ENCODE peak calls at places on chromosome 21, in nine cellular contexts. L is pancreas, J is WERI-Rb-1, M is upper lobe of right lung, T is MM.1S, F is K562, K is endodermal cell, Y is breast epithelium, V is ovary. C is an unnamed sample.

GRCh38 chr21:42093991-42094417 is 22.9 kb downstream of the UMODL1 start:
- DNase-seq in L (no peak), J (no peak), M (no peak), T (no peak), F (no peak), K (no peak), Y (no peak), V (no peak), C (no peak)

GRCh38 chr21:38759286-38759872 is 46.4 kb upstream of the ETS2 start:
- DNase-seq in L (no peak), J (no peak), M (no peak), T (no peak), F (no peak), K (no peak), Y (no peak), V (no peak), C (no peak)

GRCh38 chr21:37130971-37131370 is 57.9 kb downstream of the TTC3 start:
- DNase-seq in L (no peak), J (no peak), M (no peak), T (no peak), F (no peak), K (no peak), Y (no peak), V (no peak), C (no peak)

GRCh38 chr21:26433386-26433785 is 139.7 kb downstream of the CYYR1 start:
- DNase-seq in L (no peak), J (no peak), M (no peak), T (no peak), F (no peak), K (no peak), Y (no peak), V (no peak), C (no peak)

GRCh38 chr21:32094792-32095191 is 184.1 kb downstream of the MIS18A start:
- DNase-seq in L (no peak), J (no peak), M (no peak), T (no peak), F (no peak), K (peak; percentile 56), Y (no peak), V (no peak), C (no peak)

GRCh38 chr21:14737278-14737677 is 191.2 kb upstream of the SAMSN1 start:
- DNase-seq in L (no peak), J (no peak), M (no peak), T (no peak), F (no peak), K (no peak), Y (no peak), V (no peak), C (no peak)

GRCh38 chr21:31343680-31344480 is at the start of gene TIAM1:
- DNase-seq in L (no peak), J (no peak), M (peak; percentile 81), T (no peak), F (no peak), K (peak; percentile 89), Y (no peak), V (no peak), C (peak; percentile 58)

GRCh38 chr21:42164064-42164789 is 54.7 kb upstream of the ABCG1 start:
- DNase-seq in L (peak; percentile 53), J (peak; percentile 90), M (peak; percentile 75), T (peak; percentile 66), F (peak; percentile 41), K (peak; percentile 83), Y (peak; percentile 52), V (no peak), C (peak; percentile 53)

GRCh38 chr21:37407719-37408455 is 41.3 kb downstream of the DYRK1A start:
- DNase-seq in L (no peak), J (no peak), M (no peak), T (no peak), F (no peak), K (no peak), Y (no peak), V (no peak), C (no peak)

GRCh38 chr21:37631319-37632117 is 264.9 kb downstream of the DYRK1A start:
- DNase-seq in L (no peak), J (no peak), M (no peak), T (peak; percentile 88), F (no peak), K (peak; percentile 72), Y (no peak), V (no peak), C (no peak)

GRCh38 chr21:22827422-22827821 is 1829.2 kb downstream of the NCAM2 start:
- DNase-seq in L (no peak), J (no peak), M (no peak), T (no peak), F (no peak), K (no peak), Y (no peak), V (no peak), C (no peak)

GRCh38 chr21:33642027-33642895 is at the start of gene ITSN1:
- DNase-seq in L (peak; percentile 100), J (peak; percentile 100), M (peak; percentile 100), T (peak; percentile 100), F (peak; percentile 99), K (peak; percentile 100), Y (peak; percentile 100), V (peak; percentile 100), C (peak; percentile 100)

GRCh38 chr21:33645730-33646129 is 3.4 kb downstream of the ITSN1 start:
- DNase-seq in L (no peak), J (no peak), M (no peak), T (no peak), F (no peak), K (no peak), Y (no peak), V (no peak), C (no peak)

GRCh38 chr21:33643658-33644311 is 1.5 kb downstream of the ITSN1 start:
- DNase-seq in L (no peak), J (peak; percentile 57), M (no peak), T (no peak), F (no peak), K (peak; percentile 54), Y (no peak), V (no peak), C (no peak)

GRCh38 chr21:33642896-33643657 is 776 bp downstream of the ITSN1 start:
- DNase-seq in L (peak; percentile 47), J (peak; percentile 37), M (peak; percentile 75), T (peak; percentile 58), F (peak; percentile 49), K (peak; percentile 77), Y (no peak), V (peak; percentile 69), C (peak; percentile 60)

GRCh38 chr21:33644383-33645074 is 2.2 kb downstream of the ITSN1 start:
- DNase-seq in L (no peak), J (no peak), M (no peak), T (no peak), F (no peak), K (peak; percentile 48), Y (no peak), V (no peak), C (peak; percentile 30)
- H3K4me3 ChIP-seq in L (peak overlapping the region; percentile 90), J (no peak overlapping the region), M (peak overlapping the region; percentile 65), T (no peak overlapping the region), F (no peak overlapping the region), K (peak overlapping the region; percentile 91), Y (peak overlapping the region; percentile 98), V (peak overlapping the region; percentile 3), C (peak overlapping the region; percentile 87)

GRCh38 chr21:45973475-45974072 is 8.0 kb upstream of the COL6A1 start:
- DNase-seq in L (peak; percentile 73), J (peak; percentile 88), M (peak; percentile 78), T (peak; percentile 77), F (peak; percentile 82), K (no peak), Y (peak; percentile 69), V (peak; percentile 93), C (peak; percentile 84)

GRCh38 chr21:45972716-45973474 is 8.7 kb upstream of the COL6A1 start:
- DNase-seq in L (peak; percentile 56), J (peak; percentile 41), M (peak; percentile 68), T (no peak), F (no peak), K (peak; percentile 80), Y (peak; percentile 51), V (peak; percentile 96), C (peak; percentile 93)

GRCh38 chr21:45972353-45972715 is 9.2 kb upstream of the COL6A1 start:
- DNase-seq in L (peak; percentile 47), J (peak; percentile 11), M (peak; percentile 66), T (no peak), F (no peak), K (no peak), Y (peak; percentile 49), V (peak; percentile 81), C (no peak)

GRCh38 chr21:45975017-45975595 is 6.5 kb upstream of the COL6A1 start:
- DNase-seq in L (peak; percentile 26), J (peak; percentile 68), M (no peak), T (no peak), F (no peak), K (peak; percentile 85), Y (peak; percentile 51), V (peak; percentile 74), C (peak; percentile 71)

GRCh38 chr21:45974073-45975016 is 7.2 kb upstream of the COL6A1 start:
- DNase-seq in L (peak; percentile 51), J (peak; percentile 46), M (peak; percentile 71), T (no peak), F (peak; percentile 55), K (peak; percentile 87), Y (peak; percentile 56), V (peak; percentile 78), C (peak; percentile 80)
- H3K27ac ChIP-seq in L (peak overlapping the region; percentile 64), J (peak overlapping the region; percentile 81), M (peak overlapping the region; percentile 87), T (no peak overlapping the region), F (no peak overlapping the region), K (no peak overlapping the region), Y (peak overlapping the region; percentile 83), V (peak overlapping the region; percentile 94), C (peak overlapping the region; percentile 72)

DNA sequence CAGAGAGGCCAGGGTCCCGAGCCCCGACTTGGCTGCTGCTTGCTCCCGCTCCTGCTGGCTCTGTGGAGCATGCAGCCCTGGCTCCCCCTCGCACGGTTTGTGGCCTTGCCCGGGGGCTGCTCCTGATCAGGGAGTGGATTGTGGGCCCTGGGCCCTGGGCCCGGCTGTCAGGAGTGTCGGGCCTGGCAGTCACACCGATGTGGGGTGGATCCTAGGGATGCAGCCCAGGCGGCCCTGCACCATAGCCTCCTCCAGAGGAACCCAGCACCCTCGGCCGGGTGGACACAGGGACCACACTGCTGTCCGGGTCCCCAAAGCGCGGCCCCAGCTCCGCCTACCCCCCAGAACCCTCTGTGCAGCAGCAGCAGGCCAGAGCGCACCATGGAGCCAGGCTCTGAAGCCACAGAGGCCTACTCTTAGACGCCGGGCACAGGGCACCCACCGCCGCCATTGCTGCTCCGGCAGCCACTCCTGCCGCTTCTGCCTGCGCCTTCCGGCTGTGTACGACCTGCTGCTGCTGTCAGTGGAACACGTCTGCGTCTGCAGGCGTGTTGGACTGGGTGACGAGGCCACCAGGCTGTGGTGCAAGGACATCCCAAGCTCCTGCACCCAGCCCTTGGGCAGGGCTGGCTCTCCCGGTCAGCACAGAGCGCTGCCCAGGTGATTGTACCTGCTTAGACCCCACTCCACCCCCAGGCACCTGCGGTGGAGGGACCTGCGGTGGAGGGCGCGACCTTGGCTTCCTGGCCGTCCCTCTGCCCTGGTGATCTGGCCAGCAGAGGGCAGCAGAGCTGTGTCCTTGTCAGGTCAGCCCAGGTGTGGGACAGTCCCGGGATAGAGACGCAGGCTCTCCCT is 9.6 kb downstream of the SLX9 start:
- DNase-seq in L (peak; percentile 89), J (peak; percentile 93), M (peak; percentile 92), T (peak; percentile 80), F (peak; percentile 82), K (peak; percentile 98), Y (peak; percentile 88), V (peak; percentile 91), C (peak; percentile 90)
- H3K36me3 ChIP-seq in L (peaks cover 2% of the 10 kb centered on the region), J (peaks cover 81% of the 10 kb centered on the region), M (peaks cover 7% of the 10 kb centered on the region), T (no peaks in the 10 kb centered on the region), F (peaks cover 94% of the 10 kb centered on the region), K (peaks cover 20% of the 10 kb centered on the region), Y (peaks cover 3% of the 10 kb centered on the region), V (no peaks in the 10 kb centered on the region), C (no peaks in the 10 kb centered on the region)

DNA sequence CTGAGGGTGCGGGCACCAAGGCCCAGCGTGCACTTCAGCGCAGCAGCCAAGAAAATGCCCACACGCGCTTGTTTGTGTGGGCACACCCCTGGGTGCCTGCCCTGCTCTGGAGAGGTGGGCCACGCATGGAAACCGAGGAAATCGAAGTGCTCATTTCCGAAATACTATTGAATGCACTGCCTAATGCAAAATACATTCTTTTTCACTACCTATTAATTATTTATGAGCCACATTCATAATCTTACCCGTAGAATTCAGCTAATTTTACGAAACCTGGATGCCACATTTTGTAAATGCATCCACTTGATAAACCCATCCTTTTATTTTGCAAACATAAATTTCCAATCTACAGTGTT is 4.8 kb downstream of the DSCAM start:
- DNase-seq in L (no peak), J (no peak), M (no peak), T (no peak), F (no peak), K (no peak), Y (no peak), V (no peak), C (no peak)
- H3K4me3 ChIP-seq in L (no peak overlapping the region), J (peak overlapping the region; percentile 57), M (no peak overlapping the region), T (peak overlapping the region; percentile 52), F (no peak overlapping the region), K (peak overlapping the region; percentile 88), Y (peak overlapping the region; percentile 61), V (no peak overlapping the region), C (no peak overlapping the region)

C was measured in psoas muscle.